ENCODE peak calls at places on chromosome 21, in seven cellular contexts. F, O, P, N, H, B and G are unnamed samples.

GRCh38 chr21:42336065-42336464 is 14.7 kb downstream of the TFF2 start:
- DNase-seq in F (no peak), O (no peak), P (no peak), N (no peak), H (no peak), B (no peak), G (no peak)

GRCh38 chr21:44285102-44285501 is 574 bp upstream of the AIRE start:
- DNase-seq in F (no peak), O (no peak), P (no peak), N (no peak), H (no peak), B (no peak), G (no peak)

GRCh38 chr21:41763398-41763931 is 3.4 kb downstream of the RIPK4 start:
- DNase-seq in F (no peak), O (no peak), P (no peak), N (no peak), H (no peak), B (no peak), G (no peak)

GRCh38 chr21:41581592-41582228 is 73.8 kb upstream of the TMPRSS2 start:
- DNase-seq in F (peak), O (no peak), P (peak), N (no peak), H (no peak), B (no peak), G (no peak)

GRCh38 chr21:26447932-26448331 is 125.2 kb downstream of the CYYR1 start:
- DNase-seq in F (no peak), O (no peak), P (no peak), N (no peak), H (no peak), B (no peak), G (no peak)

GRCh38 chr21:31455506-31455905 is 111.4 kb upstream of the TIAM1 start:
- DNase-seq in F (no peak), O (no peak), P (no peak), N (no peak), H (no peak), B (no peak), G (no peak)

GRCh38 chr21:43201491-43201890 is 32.7 kb downstream of the CRYAA start:
- DNase-seq in F (no peak), O (no peak), P (no peak), N (no peak), H (no peak), B (no peak), G (no peak)

GRCh38 chr21:31282095-31282709 is 61.9 kb downstream of the TIAM1 start:
- DNase-seq in F (peak), O (peak), P (peak), N (peak), H (peak), B (no peak), G (no peak)

GRCh38 chr21:27154451-27155129 is 187.7 kb upstream of the ADAMTS5 start:
- DNase-seq in F (no peak), O (no peak), P (no peak), N (no peak), H (no peak), B (no peak), G (no peak)

GRCh38 chr21:26653431-26653830 is 80.3 kb upstream of the CYYR1 start:
- DNase-seq in F (no peak), O (no peak), P (no peak), N (no peak), H (no peak), B (no peak), G (no peak)

GRCh38 chr21:41821081-41821755 is 54.4 kb upstream of the RIPK4 start:
- DNase-seq in F (no peak), O (no peak), P (no peak), N (no peak), H (no peak), B (no peak), G (no peak)

GRCh38 chr21:41894511-41894910 is 15.4 kb upstream of the PRDM15 start:
- DNase-seq in F (no peak), O (no peak), P (no peak), N (no peak), H (no peak), B (no peak), G (no peak)

GRCh38 chr21:41506526-41507520 is 1.1 kb downstream of the TMPRSS2 start:
- DNase-seq in F (peak), O (no peak), P (peak), N (no peak), H (no peak), B (no peak), G (peak)

GRCh38 chr21:38958940-38959685 is 153.4 kb downstream of the ETS2 start:
- DNase-seq in F (peak), O (no peak), P (no peak), N (no peak), H (peak), B (no peak), G (no peak)

GRCh38 chr21:37380349-37381323 is 14.1 kb downstream of the DYRK1A start:
- DNase-seq in F (no peak), O (no peak), P (peak), N (no peak), H (peak), B (no peak), G (peak)

GRCh38 chr21:27112186-27112585 is 145.3 kb upstream of the ADAMTS5 start:
- DNase-seq in F (no peak), O (no peak), P (no peak), N (no peak), H (no peak), B (no peak), G (no peak)

GRCh38 chr21:14567557-14568279 is 21.6 kb upstream of the SAMSN1 start:
- DNase-seq in F (no peak), O (no peak), P (no peak), N (no peak), H (no peak), B (no peak), G (no peak)

GRCh38 chr21:25857308-25858099 is 122.7 kb downstream of the GABPA start:
- DNase-seq in F (no peak), O (no peak), P (no peak), N (no peak), H (no peak), B (no peak), G (no peak)

GRCh38 chr21:42411891-42412635 is 8.4 kb downstream of the UBASH3A start:
- DNase-seq in F (no peak), O (no peak), P (no peak), N (no peak), H (no peak), B (no peak), G (no peak)

GRCh38 chr21:21897275-21897883 is 899.2 kb downstream of the NCAM2 start:
- DNase-seq in F (no peak), O (no peak), P (no peak), N (no peak), H (no peak), B (no peak), G (no peak)

GRCh38 chr21:41124626-41125240 is 43.2 kb upstream of the BACE2 start:
- DNase-seq in F (no peak), O (no peak), P (no peak), N (no peak), H (no peak), B (no peak), G (no peak)

GRCh38 chr21:30478015-30478414 is 2.2 kb downstream of the KRTAP19-1 start:
- DNase-seq in F (no peak), O (no peak), P (no peak), N (no peak), H (no peak), B (no peak), G (no peak)

GRCh38 chr21:41954654-41955499 is 1.1 kb upstream of the C2CD2 start:
- DNase-seq in F (no peak), O (no peak), P (no peak), N (no peak), H (no peak), B (no peak), G (no peak)

GRCh38 chr21:16159213-16159970 is 429.6 kb downstream of the USP25 start:
- DNase-seq in F (no peak), O (no peak), P (no peak), N (no peak), H (no peak), B (no peak), G (no peak)

GRCh38 chr21:41865002-41865777 is 14.0 kb downstream of the PRDM15 start:
- DNase-seq in F (peak), O (no peak), P (no peak), N (no peak), H (peak), B (no peak), G (no peak)

GRCh38 chr21:38902608-38903445 is 97.1 kb downstream of the ETS2 start:
- DNase-seq in F (no peak), O (no peak), P (no peak), N (no peak), H (no peak), B (no peak), G (no peak)

GRCh38 chr21:15539376-15539775 is 190.4 kb upstream of the USP25 start:
- DNase-seq in F (no peak), O (no peak), P (no peak), N (no peak), H (no peak), B (no peak), G (no peak)

GRCh38 chr21:37244506-37245083 is 22.5 kb downstream of the VPS26C start:
- DNase-seq in F (no peak), O (no peak), P (no peak), N (no peak), H (no peak), B (no peak), G (no peak)

GRCh38 chr21:25079053-25079452 is 528.2 kb downstream of the MRPL39 start:
- DNase-seq in F (no peak), O (no peak), P (no peak), N (no peak), H (no peak), B (no peak), G (no peak)

GRCh38 chr21:42630626-42631025 is 22.8 kb upstream of the PDE9A start:
- DNase-seq in F (peak), O (no peak), P (no peak), N (no peak), H (no peak), B (peak), G (no peak)

GRCh38 chr21:43959231-43960041 is 52.7 kb upstream of the TRAPPC10 start:
- DNase-seq in F (no peak), O (no peak), P (no peak), N (no peak), H (no peak), B (no peak), G (no peak)

GRCh38 chr21:45541221-45542039 is 810 bp downstream of the SLC19A1 start:
- DNase-seq in F (peak), O (peak), P (peak), N (no peak), H (peak), B (peak), G (peak)

GRCh38 chr21:45542667-45543370 is 579 bp upstream of the SLC19A1 start:
- DNase-seq in F (no peak), O (no peak), P (peak), N (no peak), H (no peak), B (peak), G (peak)

GRCh38 chr21:45543371-45543709 is 1.1 kb upstream of the SLC19A1 start:
- DNase-seq in F (no peak), O (no peak), P (peak), N (no peak), H (no peak), B (peak), G (peak)

GRCh38 chr21:45543710-45544448 is 1.6 kb upstream of the SLC19A1 start:
- DNase-seq in F (no peak), O (no peak), P (peak), N (no peak), H (no peak), B (peak), G (peak)

DNA sequence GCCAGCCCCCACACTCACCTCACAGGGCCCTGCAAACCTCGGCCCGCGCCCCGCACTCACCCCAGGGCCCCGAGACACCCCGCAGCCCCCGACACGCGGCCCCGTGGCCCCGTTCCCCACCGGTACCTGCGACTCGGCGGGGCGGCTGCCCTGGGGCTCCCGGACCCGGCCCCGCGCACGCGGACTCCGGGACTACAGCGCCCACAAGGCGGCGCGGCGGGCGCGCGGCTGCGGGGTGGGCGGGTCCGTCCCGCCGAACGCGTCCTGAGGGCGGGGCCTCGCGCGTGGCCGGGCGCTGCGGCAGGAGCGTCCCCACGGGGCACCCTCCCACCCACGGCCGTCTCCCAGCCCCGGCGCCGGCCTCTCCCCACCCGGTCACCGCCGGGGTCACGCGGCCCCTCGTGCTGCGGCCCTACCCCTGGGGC is at the start of gene SLC19A1:
- DNase-seq in F (peak), O (no peak), P (peak), N (no peak), H (peak), B (peak), G (peak)
- TF ChIP-seq CTCF in F (peak), O (no peak), P (peak), N (no peak), H (no peak), B (peak), G (peak)

GRCh38 chr21:29030909-29031308 is 6.4 kb downstream of the USP16 start:
- DNase-seq in F (no peak), O (no peak), P (no peak), N (no peak), H (no peak), B (no peak), G (no peak)

GRCh38 chr21:29034678-29035077 is 10.2 kb downstream of the USP16 start:
- DNase-seq in F (no peak), O (no peak), P (no peak), N (no peak), H (no peak), B (no peak), G (no peak)

GRCh38 chr21:29033871-29034270 is 9.4 kb downstream of the USP16 start:
- DNase-seq in F (no peak), O (no peak), P (no peak), N (no peak), H (no peak), B (no peak), G (no peak)

GRCh38 chr21:29029524-29029923 is 5.1 kb downstream of the USP16 start:
- DNase-seq in F (no peak), O (no peak), P (no peak), N (no peak), H (no peak), B (no peak), G (no peak)

GRCh38 chr21:29033301-29033700 is 8.8 kb downstream of the USP16 start:
- DNase-seq in F (no peak), O (no peak), P (no peak), N (no peak), H (no peak), B (no peak), G (no peak)
- TF ChIP-seq POLR2AphosphoS5 in F (no peak), O (no peak), P (no peak), N (no peak), H (no peak), B (no peak), G (no peak)

GRCh38 chr21:45859762-45860357 is 121.7 kb upstream of the COL6A1 start:
- DNase-seq in F (no peak), O (no peak), P (no peak), N (no peak), H (no peak), B (no peak), G (no peak)
- H3K4me3 ChIP-seq in F (no peak), O (no peak), P (no peak), N (no peak), H (no peak), B (no peak), G (no peak)

DNA sequence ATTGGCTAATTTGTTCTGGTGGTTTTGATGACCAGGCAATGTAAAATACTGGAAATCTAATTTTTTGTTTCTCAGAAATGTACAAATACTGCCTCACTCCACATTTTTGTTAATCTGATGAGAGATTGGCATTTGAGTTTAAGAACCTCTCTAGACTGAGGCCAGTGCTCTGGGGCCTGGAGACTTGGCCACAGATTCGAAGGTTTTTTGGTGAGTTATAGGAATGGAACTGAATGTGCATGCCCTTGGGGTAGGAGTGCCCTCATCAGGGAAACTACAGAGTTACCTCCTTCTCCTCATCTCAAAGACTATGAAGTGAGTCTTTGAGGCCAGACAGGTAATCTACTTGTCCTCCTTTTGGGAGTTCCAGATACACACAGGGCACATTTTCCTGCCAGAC is 347.9 kb downstream of the LTN1 start:
- DNase-seq in F (no peak), O (no peak), P (no peak), N (no peak), H (no peak), B (no peak), G (peak)
- TF ChIP-seq CTCF in F (no peak), O (no peak), P (no peak), N (no peak), H (no peak), B (no peak), G (no peak)

GRCh38 chr21:36134820-36135390 is at the start of gene CBR3:
- DNase-seq in F (peak), O (no peak), P (peak), N (no peak), H (no peak), B (peak), G (peak)
- TF ChIP-seq POLR2AphosphoS5 in F (no peak), O (no peak), P (no peak), N (no peak), H (no peak), B (no peak), G (peak)

DNA sequence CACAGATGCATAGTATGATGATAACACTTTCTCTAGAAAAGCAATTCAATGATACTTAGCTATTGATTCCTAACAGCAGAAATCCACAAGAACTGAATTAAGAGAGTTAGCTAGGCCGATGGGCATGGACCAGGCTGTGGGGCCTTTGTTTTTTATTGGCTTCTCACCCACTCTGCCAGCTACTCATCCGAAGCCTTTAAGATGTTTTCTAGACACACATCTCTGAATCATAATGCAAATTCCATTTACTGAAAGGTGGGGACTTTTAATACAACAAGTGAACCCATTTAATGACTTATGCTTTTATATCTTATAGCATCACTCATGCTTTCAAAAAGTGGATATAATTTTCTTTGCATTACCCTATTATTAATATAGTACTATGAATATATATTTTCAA is 170.2 kb downstream of the RUNX1 start:
- DNase-seq in F (no peak), O (no peak), P (no peak), N (no peak), H (no peak), B (no peak), G (no peak)
- H3K4me3 ChIP-seq in F (no peak), O (no peak), P (no peak), N (no peak), H (no peak), B (no peak), G (no peak)

DNA sequence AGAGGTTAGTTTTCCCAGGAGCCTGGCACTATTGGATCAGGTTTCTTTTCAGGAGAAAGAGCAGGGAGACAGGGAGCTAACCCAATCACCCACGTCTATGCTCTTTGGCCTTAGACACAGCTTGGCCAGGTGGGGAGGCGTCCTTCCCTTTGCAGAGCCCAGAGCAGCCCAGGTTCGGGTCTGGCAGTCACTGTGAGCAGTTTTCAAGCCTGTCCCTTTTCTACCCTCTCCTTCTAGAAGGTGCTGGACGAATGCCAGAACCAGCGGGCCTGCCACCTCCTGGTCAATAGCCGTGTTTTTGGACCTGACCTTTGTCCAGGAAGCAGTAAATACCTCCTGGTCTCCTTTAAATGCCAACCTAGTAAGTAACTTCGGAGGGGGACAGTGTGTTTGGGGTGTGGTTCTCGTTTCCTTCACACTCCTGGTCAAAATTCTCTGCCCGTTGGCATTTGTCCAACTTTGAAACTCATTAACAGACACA is 44.9 kb downstream of the EVA1C start:
- DNase-seq in F (peak), O (peak), P (peak), N (no peak), H (peak), B (no peak), G (peak)
- TF ChIP-seq CTCF in F (peak), O (no peak), P (no peak), N (no peak), H (no peak), B (no peak), G (no peak)

GRCh38 chr21:20551939-20552338 is 446.3 kb upstream of the NCAM2 start:
- DNase-seq in F (no peak), O (no peak), P (no peak), N (no peak), H (no peak), B (no peak), G (no peak)
- TF ChIP-seq POLR2AphosphoS5 in F (peak), O (no peak), P (no peak), N (no peak), H (no peak), B (no peak), G (no peak)

DNA sequence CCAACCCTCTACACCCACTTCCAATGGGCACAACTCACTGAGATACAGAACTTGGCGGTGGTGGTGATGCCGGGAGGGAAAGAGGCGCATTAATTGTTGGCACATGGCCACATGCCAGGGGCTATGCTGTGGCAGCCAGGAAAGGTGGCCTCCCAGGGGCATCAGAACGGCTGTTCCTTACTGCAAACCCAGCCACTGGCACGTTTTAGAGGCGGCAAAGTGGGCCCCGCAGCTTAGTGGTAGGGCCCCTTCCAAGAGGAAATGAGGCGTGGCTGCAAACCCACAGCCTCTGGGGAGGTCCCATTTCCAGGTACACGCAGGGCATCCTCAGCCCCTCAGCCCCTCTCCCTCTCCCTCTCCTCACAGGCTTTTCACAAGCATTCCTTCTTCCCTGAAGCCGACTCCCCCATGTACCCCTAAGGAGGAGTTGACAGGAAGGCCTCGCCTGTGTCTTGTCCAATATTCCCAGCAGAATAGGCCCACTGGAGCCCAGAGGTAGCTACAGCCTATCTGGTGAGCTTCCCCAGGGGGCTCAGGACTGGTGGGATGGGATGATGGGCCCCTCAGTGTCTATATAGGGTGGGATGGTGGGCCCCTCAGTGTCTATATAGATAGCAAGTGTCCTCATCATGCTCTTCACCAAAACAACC is 166.2 kb downstream of the CLIC6 start:
- DNase-seq in F (no peak), O (no peak), P (no peak), N (no peak), H (no peak), B (no peak), G (no peak)
- H3K4me3 ChIP-seq in F (no peak), O (no peak), P (no peak), N (no peak), H (no peak), B (no peak), G (no peak)